ENCODE peak calls at places on chromosomes 5 and 9, in nine cellular contexts. One of them, this sample, is unnamed.

GRCh38 chr9:98303556-98304125 is 48.2 kb upstream of the TBC1D2 start:
- DNase-seq in esophagus squamous epithelium: no peak
- DNase-seq in brain microvascular endothelial cell: no peak
- DNase-seq in tibial nerve: no peak
- DNase-seq in tibial artery: no peak
- DNase-seq in heart right ventricle: no peak
- DNase-seq in CD4-positive, alpha-beta T cell: no peak
- DNase-seq in astrocyte: no peak
- DNase-seq in HepG2: no peak
- DNase-seq in this sample: no peak

GRCh38 chr5:145158654-145159199 is 676.4 kb downstream of the PRELID2 start:
- DNase-seq in astrocyte: no peak
- DNase-seq in esophagus squamous epithelium: no peak
- DNase-seq in tibial nerve: no peak
- DNase-seq in brain microvascular endothelial cell: no peak
- DNase-seq in CD4-positive, alpha-beta T cell: no peak
- DNase-seq in HepG2: no peak
- DNase-seq in heart right ventricle: no peak
- DNase-seq in tibial artery: no peak
- DNase-seq in this sample: no peak

GRCh38 chr9:74824654-74825053 is 63.1 kb downstream of the TRPM6 start:
- DNase-seq in brain microvascular endothelial cell: peak; percentile 92
- DNase-seq in HepG2: no peak
- DNase-seq in tibial nerve: peak; percentile 48
- DNase-seq in tibial artery: peak; percentile 38
- DNase-seq in astrocyte: no peak
- DNase-seq in heart right ventricle: peak; percentile 67
- DNase-seq in esophagus squamous epithelium: no peak
- DNase-seq in CD4-positive, alpha-beta T cell: no peak
- DNase-seq in this sample: no peak

GRCh38 chr9:131149678-131150033 is 24.3 kb downstream of the NUP214 start:
- DNase-seq in brain microvascular endothelial cell: no peak
- DNase-seq in heart right ventricle: no peak
- DNase-seq in astrocyte: no peak
- DNase-seq in tibial nerve: no peak
- DNase-seq in HepG2: no peak
- DNase-seq in tibial artery: no peak
- DNase-seq in CD4-positive, alpha-beta T cell: no peak
- DNase-seq in esophagus squamous epithelium: no peak
- DNase-seq in this sample: no peak

GRCh38 chr9:95157491-95158151 is 159.9 kb downstream of the FANCC start:
- DNase-seq in esophagus squamous epithelium: no peak
- DNase-seq in tibial nerve: peak; percentile 82
- DNase-seq in tibial artery: peak; percentile 59
- DNase-seq in astrocyte: peak; percentile 92
- DNase-seq in HepG2: peak; percentile 57
- DNase-seq in heart right ventricle: peak; percentile 74
- DNase-seq in CD4-positive, alpha-beta T cell: no peak
- DNase-seq in brain microvascular endothelial cell: peak; percentile 85
- DNase-seq in this sample: no peak

GRCh38 chr9:5122542-5122941 is 62.9 kb downstream of the INSL6 start:
- DNase-seq in heart right ventricle: no peak
- DNase-seq in brain microvascular endothelial cell: no peak
- DNase-seq in esophagus squamous epithelium: no peak
- DNase-seq in HepG2: no peak
- DNase-seq in astrocyte: no peak
- DNase-seq in CD4-positive, alpha-beta T cell: no peak
- DNase-seq in tibial nerve: no peak
- DNase-seq in tibial artery: no peak
- DNase-seq in this sample: no peak

GRCh38 chr9:73916016-73916673 is 581.0 kb upstream of the RORB start:
- DNase-seq in tibial artery: no peak
- DNase-seq in esophagus squamous epithelium: no peak
- DNase-seq in brain microvascular endothelial cell: no peak
- DNase-seq in astrocyte: peak; percentile 3
- DNase-seq in tibial nerve: no peak
- DNase-seq in HepG2: peak; percentile 29
- DNase-seq in CD4-positive, alpha-beta T cell: no peak
- DNase-seq in heart right ventricle: no peak
- DNase-seq in this sample: peak; percentile 2

GRCh38 chr5:112386716-112387115 is 32.4 kb downstream of the EPB41L4A start:
- DNase-seq in heart right ventricle: no peak
- DNase-seq in CD4-positive, alpha-beta T cell: no peak
- DNase-seq in esophagus squamous epithelium: no peak
- DNase-seq in tibial artery: no peak
- DNase-seq in HepG2: no peak
- DNase-seq in astrocyte: no peak
- DNase-seq in brain microvascular endothelial cell: no peak
- DNase-seq in tibial nerve: no peak
- DNase-seq in this sample: no peak

GRCh38 chr9:88953401-88954029 is 37.8 kb upstream of the S1PR3 start:
- DNase-seq in tibial nerve: no peak
- DNase-seq in HepG2: peak; percentile 5
- DNase-seq in tibial artery: no peak
- DNase-seq in esophagus squamous epithelium: no peak
- DNase-seq in heart right ventricle: no peak
- DNase-seq in CD4-positive, alpha-beta T cell: no peak
- DNase-seq in astrocyte: peak; percentile 80
- DNase-seq in brain microvascular endothelial cell: peak; percentile 62
- DNase-seq in this sample: no peak

GRCh38 chr5:33470544-33470943 is 29.8 kb downstream of the TARS1 start:
- DNase-seq in tibial nerve: peak; percentile 9
- DNase-seq in brain microvascular endothelial cell: peak; percentile 52
- DNase-seq in CD4-positive, alpha-beta T cell: no peak
- DNase-seq in astrocyte: peak; percentile 36
- DNase-seq in esophagus squamous epithelium: no peak
- DNase-seq in HepG2: peak; percentile 16
- DNase-seq in heart right ventricle: no peak
- DNase-seq in tibial artery: no peak
- DNase-seq in this sample: no peak

GRCh38 chr9:125632321-125633115 is 74.5 kb downstream of the MAPKAP1 start:
- DNase-seq in HepG2: peak; percentile 92
- DNase-seq in heart right ventricle: no peak
- DNase-seq in esophagus squamous epithelium: no peak
- DNase-seq in tibial artery: no peak
- DNase-seq in tibial nerve: no peak
- DNase-seq in CD4-positive, alpha-beta T cell: no peak
- DNase-seq in astrocyte: peak; percentile 72
- DNase-seq in brain microvascular endothelial cell: no peak
- DNase-seq in this sample: peak; percentile 73

GRCh38 chr9:13213337-13213736 is 66.2 kb downstream of the MPDZ start:
- DNase-seq in astrocyte: peak; percentile 10
- DNase-seq in tibial nerve: no peak
- DNase-seq in heart right ventricle: no peak
- DNase-seq in brain microvascular endothelial cell: no peak
- DNase-seq in HepG2: peak; percentile 3
- DNase-seq in tibial artery: no peak
- DNase-seq in CD4-positive, alpha-beta T cell: no peak
- DNase-seq in esophagus squamous epithelium: no peak
- DNase-seq in this sample: peak; percentile 8

GRCh38 chr5:158538506-158539074 is 561.1 kb downstream of the EBF1 start:
- DNase-seq in tibial artery: no peak
- DNase-seq in HepG2: no peak
- DNase-seq in brain microvascular endothelial cell: no peak
- DNase-seq in tibial nerve: no peak
- DNase-seq in esophagus squamous epithelium: no peak
- DNase-seq in astrocyte: no peak
- DNase-seq in heart right ventricle: peak; percentile 23
- DNase-seq in CD4-positive, alpha-beta T cell: no peak
- DNase-seq in this sample: no peak

GRCh38 chr5:178463321-178464155 is 126.7 kb downstream of the COL23A1 start:
- DNase-seq in CD4-positive, alpha-beta T cell: no peak
- DNase-seq in esophagus squamous epithelium: no peak
- DNase-seq in HepG2: no peak
- DNase-seq in tibial nerve: no peak
- DNase-seq in astrocyte: no peak
- DNase-seq in heart right ventricle: no peak
- DNase-seq in brain microvascular endothelial cell: no peak
- DNase-seq in tibial artery: no peak
- DNase-seq in this sample: no peak

GRCh38 chr5:66909364-66909763 is 287.2 kb downstream of the CD180 start:
- DNase-seq in CD4-positive, alpha-beta T cell: no peak
- DNase-seq in heart right ventricle: no peak
- DNase-seq in esophagus squamous epithelium: no peak
- DNase-seq in tibial artery: no peak
- DNase-seq in tibial nerve: no peak
- DNase-seq in brain microvascular endothelial cell: no peak
- DNase-seq in HepG2: no peak
- DNase-seq in astrocyte: no peak
- DNase-seq in this sample: no peak

GRCh38 chr5:180116441-180117377 is 45.1 kb upstream of the RNF130 start:
- DNase-seq in esophagus squamous epithelium: no peak
- DNase-seq in tibial artery: peak; percentile 11
- DNase-seq in HepG2: peak; percentile 24
- DNase-seq in heart right ventricle: no peak
- DNase-seq in brain microvascular endothelial cell: no peak
- DNase-seq in CD4-positive, alpha-beta T cell: no peak
- DNase-seq in astrocyte: no peak
- DNase-seq in tibial nerve: no peak
- DNase-seq in this sample: peak; percentile 72

GRCh38 chr9:14962193-14962899 is 52.1 kb upstream of the FREM1 start:
- DNase-seq in tibial artery: no peak
- DNase-seq in brain microvascular endothelial cell: no peak
- DNase-seq in tibial nerve: peak; percentile 7
- DNase-seq in heart right ventricle: no peak
- DNase-seq in CD4-positive, alpha-beta T cell: no peak
- DNase-seq in HepG2: no peak
- DNase-seq in esophagus squamous epithelium: no peak
- DNase-seq in astrocyte: no peak
- DNase-seq in this sample: no peak

DNA sequence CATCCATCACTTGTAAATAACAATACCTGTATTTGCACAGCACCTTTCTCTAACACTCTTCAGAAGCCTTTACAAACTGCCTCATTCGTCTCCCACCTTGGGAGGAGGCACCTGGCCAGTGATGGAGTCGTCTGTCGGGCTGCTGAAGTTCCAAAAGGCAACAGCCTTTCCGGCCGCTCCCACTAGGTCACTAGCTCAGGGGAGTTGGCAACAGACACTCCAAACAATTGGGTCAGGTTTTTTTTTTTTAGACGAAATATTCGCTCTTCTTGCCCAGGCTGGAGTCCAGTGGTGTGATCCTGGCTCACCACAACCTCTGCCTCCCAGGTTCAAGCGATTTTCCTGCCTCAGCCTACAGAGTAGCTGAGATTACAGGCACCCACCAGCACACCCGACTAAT is 4.0 kb downstream of the DAP start:
- DNase-seq in HepG2: no peak
- DNase-seq in brain microvascular endothelial cell: no peak
- DNase-seq in esophagus squamous epithelium: no peak
- DNase-seq in tibial artery: no peak
- DNase-seq in CD4-positive, alpha-beta T cell: no peak
- DNase-seq in tibial nerve: no peak
- DNase-seq in heart right ventricle: no peak
- DNase-seq in astrocyte: no peak
- DNase-seq in this sample: no peak
- H3K27ac ChIP-seq in HepG2: no peak overlapping the region
- H3K27ac ChIP-seq in brain microvascular endothelial cell: no peak overlapping the region
- H3K27ac ChIP-seq in esophagus squamous epithelium: no peak overlapping the region
- H3K27ac ChIP-seq in tibial artery: no peak overlapping the region
- H3K27ac ChIP-seq in CD4-positive, alpha-beta T cell: no peak overlapping the region
- H3K27ac ChIP-seq in tibial nerve: peak overlapping the region; percentile 62
- H3K27ac ChIP-seq in heart right ventricle: no peak overlapping the region
- H3K27ac ChIP-seq in astrocyte: peak overlapping the region; percentile 25
- H3K27ac ChIP-seq in this sample: no peak overlapping the region

GRCh38 chr9:132673355-132673754 is 3.1 kb downstream of the GTF3C4 start:
- DNase-seq in CD4-positive, alpha-beta T cell: no peak
- DNase-seq in tibial nerve: no peak
- DNase-seq in heart right ventricle: no peak
- DNase-seq in esophagus squamous epithelium: no peak
- DNase-seq in tibial artery: no peak
- DNase-seq in brain microvascular endothelial cell: peak; percentile 57
- DNase-seq in HepG2: peak; percentile 64
- DNase-seq in astrocyte: peak; percentile 51
- DNase-seq in this sample: peak; percentile 74
- TF ChIP-seq CTCF in CD4-positive, alpha-beta T cell: no peak
- TF ChIP-seq CTCF in tibial nerve: no peak
- TF ChIP-seq CTCF in heart right ventricle: no peak
- TF ChIP-seq CTCF in esophagus squamous epithelium: no peak
- TF ChIP-seq CTCF in tibial artery: no peak
- TF ChIP-seq CTCF in brain microvascular endothelial cell: peak; percentile 47
- TF ChIP-seq CTCF in HepG2: no peak
- TF ChIP-seq CTCF in astrocyte: peak; percentile 33
- TF ChIP-seq CTCF in this sample: no peak

DNA sequence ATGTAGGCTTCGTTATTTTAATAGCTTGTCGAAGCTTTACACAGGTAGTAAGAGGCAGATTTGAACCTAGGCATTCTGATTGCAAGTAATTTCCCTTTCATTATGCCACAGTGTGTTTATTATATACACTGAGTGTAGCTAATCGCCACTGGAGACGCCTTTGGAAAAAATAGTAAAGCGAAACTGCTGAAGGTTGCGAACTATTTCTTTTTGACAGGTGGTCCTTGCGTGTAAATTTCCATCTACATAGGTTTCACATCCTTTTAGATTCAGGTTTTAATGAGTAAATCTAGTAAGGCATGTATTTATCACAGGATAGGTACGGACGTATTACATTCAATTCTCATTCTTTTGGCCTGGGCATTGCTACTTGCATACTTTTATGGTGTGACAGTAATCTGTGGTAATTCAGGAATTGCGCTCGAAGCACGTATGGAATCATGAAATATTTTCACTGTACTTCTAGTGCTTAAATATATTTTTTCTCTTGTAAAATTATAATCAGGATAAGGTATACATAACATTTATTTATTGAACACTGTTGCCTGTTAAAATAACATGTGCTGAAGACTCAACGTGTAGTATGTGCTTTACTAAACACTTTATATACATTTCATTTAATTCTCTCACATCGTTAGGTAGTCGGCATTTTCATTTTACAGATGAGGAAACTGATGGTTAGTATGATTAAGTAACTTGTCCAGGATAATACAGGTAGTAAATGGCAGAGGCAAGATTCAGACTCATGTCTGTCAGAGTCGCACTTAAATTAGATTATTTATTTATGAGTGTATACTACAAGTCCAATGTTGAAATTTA is 1.8 kb downstream of the MARCHF6 start:
- DNase-seq in HepG2: no peak
- DNase-seq in tibial artery: no peak
- DNase-seq in tibial nerve: no peak
- DNase-seq in CD4-positive, alpha-beta T cell: no peak
- DNase-seq in heart right ventricle: no peak
- DNase-seq in astrocyte: peak; percentile 76
- DNase-seq in brain microvascular endothelial cell: peak; percentile 19
- DNase-seq in esophagus squamous epithelium: no peak
- DNase-seq in this sample: no peak
- H3K27ac ChIP-seq in HepG2: peak overlapping the region; percentile 98
- H3K27ac ChIP-seq in tibial artery: peak overlapping the region; percentile 88
- H3K27ac ChIP-seq in tibial nerve: peak overlapping the region; percentile 100
- H3K27ac ChIP-seq in CD4-positive, alpha-beta T cell: no peak overlapping the region
- H3K27ac ChIP-seq in heart right ventricle: peak overlapping the region; percentile 0
- H3K27ac ChIP-seq in astrocyte: peak overlapping the region; percentile 96
- H3K27ac ChIP-seq in brain microvascular endothelial cell: peak overlapping the region; percentile 93
- H3K27ac ChIP-seq in esophagus squamous epithelium: peak overlapping the region; percentile 99
- H3K27ac ChIP-seq in this sample: no peak overlapping the region

DNA sequence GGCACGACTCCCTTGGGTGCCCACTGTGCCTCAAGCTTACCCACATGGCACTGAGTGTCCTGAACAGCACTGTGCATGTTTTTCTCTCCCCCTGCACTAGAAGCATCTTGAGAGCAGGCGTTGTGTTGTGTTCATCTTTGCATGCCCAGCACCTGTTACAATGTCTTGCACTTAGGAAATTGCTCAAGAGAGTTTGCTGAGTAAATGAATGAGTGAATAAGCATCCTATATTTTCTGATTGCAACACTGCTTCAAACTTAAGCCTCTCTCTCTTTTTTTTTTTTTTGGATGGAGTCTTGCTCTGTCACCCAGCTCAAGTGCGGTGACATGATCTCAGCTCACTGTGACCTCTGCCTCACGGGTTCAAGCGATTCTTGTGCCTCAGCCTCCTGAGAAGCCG is 94.5 kb downstream of the LMNB1 start:
- DNase-seq in brain microvascular endothelial cell: no peak
- DNase-seq in esophagus squamous epithelium: no peak
- DNase-seq in heart right ventricle: no peak
- DNase-seq in tibial artery: no peak
- DNase-seq in CD4-positive, alpha-beta T cell: no peak
- DNase-seq in tibial nerve: no peak
- DNase-seq in astrocyte: no peak
- DNase-seq in HepG2: no peak
- DNase-seq in this sample: no peak
- TF ChIP-seq CTCF in brain microvascular endothelial cell: no peak
- TF ChIP-seq CTCF in esophagus squamous epithelium: no peak
- TF ChIP-seq CTCF in heart right ventricle: no peak
- TF ChIP-seq CTCF in tibial artery: no peak
- TF ChIP-seq CTCF in CD4-positive, alpha-beta T cell: no peak
- TF ChIP-seq CTCF in tibial nerve: no peak
- TF ChIP-seq CTCF in astrocyte: no peak
- TF ChIP-seq CTCF in HepG2: no peak
- TF ChIP-seq CTCF in this sample: no peak

This sample was measured in RWPE1.